ENCODE peak calls at places on chromosomes 12 and 14, in six cellular contexts. One of them, this sample, is unnamed.

GRCh38 chr12:51383281-51383905 is 7.8 kb downstream of the GALNT6 start:
- ATAC-seq in K562: no peak
- ATAC-seq in right lobe of liver: no peak
- ATAC-seq in IMR-90: no peak
- ATAC-seq in HCT116: no peak
- ATAC-seq in upper lobe of left lung: no peak
- ATAC-seq in this sample: no peak

GRCh38 chr12:13425766-13426165 is 229.2 kb downstream of the EMP1 start:
- ATAC-seq in right lobe of liver: no peak
- ATAC-seq in K562: no peak
- ATAC-seq in upper lobe of left lung: no peak
- ATAC-seq in IMR-90: peak; percentile 44
- ATAC-seq in HCT116: no peak
- ATAC-seq in this sample: no peak

GRCh38 chr14:99241314-99242035 is 30.5 kb downstream of the BCL11B start:
- ATAC-seq in HCT116: no peak
- ATAC-seq in right lobe of liver: no peak
- ATAC-seq in IMR-90: no peak
- ATAC-seq in upper lobe of left lung: no peak
- ATAC-seq in K562: no peak
- ATAC-seq in this sample: no peak

GRCh38 chr12:116955382-116956021 is 44.8 kb downstream of the FBXW8 start:
- ATAC-seq in HCT116: peak; percentile 69
- ATAC-seq in K562: peak; percentile 89
- ATAC-seq in upper lobe of left lung: peak; percentile 81
- ATAC-seq in right lobe of liver: peak; percentile 23
- ATAC-seq in IMR-90: no peak
- ATAC-seq in this sample: no peak

GRCh38 chr12:120961604-120962486 is 16.5 kb upstream of the HNF1A start:
- ATAC-seq in upper lobe of left lung: no peak
- ATAC-seq in K562: peak; percentile 63
- ATAC-seq in right lobe of liver: peak; percentile 71
- ATAC-seq in IMR-90: no peak
- ATAC-seq in HCT116: no peak
- ATAC-seq in this sample: no peak

GRCh38 chr14:97369901-97370300 is 572.7 kb downstream of the VRK1 start:
- ATAC-seq in upper lobe of left lung: no peak
- ATAC-seq in K562: no peak
- ATAC-seq in right lobe of liver: no peak
- ATAC-seq in HCT116: no peak
- ATAC-seq in IMR-90: no peak
- ATAC-seq in this sample: no peak

GRCh38 chr12:132056320-132056719 is 87.8 kb downstream of the DDX51 start:
- ATAC-seq in IMR-90: no peak
- ATAC-seq in HCT116: no peak
- ATAC-seq in right lobe of liver: no peak
- ATAC-seq in upper lobe of left lung: no peak
- ATAC-seq in K562: no peak
- ATAC-seq in this sample: no peak

GRCh38 chr12:120977531-120978295 is 630 bp upstream of the HNF1A start:
- ATAC-seq in right lobe of liver: no peak
- ATAC-seq in upper lobe of left lung: no peak
- ATAC-seq in HCT116: no peak
- ATAC-seq in IMR-90: no peak
- ATAC-seq in K562: no peak
- ATAC-seq in this sample: no peak

GRCh38 chr12:69475237-69475984 is 5.2 kb downstream of the FRS2 start:
- ATAC-seq in upper lobe of left lung: no peak
- ATAC-seq in K562: peak; percentile 10
- ATAC-seq in IMR-90: peak; percentile 40
- ATAC-seq in right lobe of liver: peak; percentile 68
- ATAC-seq in HCT116: no peak
- ATAC-seq in this sample: peak; percentile 24

DNA sequence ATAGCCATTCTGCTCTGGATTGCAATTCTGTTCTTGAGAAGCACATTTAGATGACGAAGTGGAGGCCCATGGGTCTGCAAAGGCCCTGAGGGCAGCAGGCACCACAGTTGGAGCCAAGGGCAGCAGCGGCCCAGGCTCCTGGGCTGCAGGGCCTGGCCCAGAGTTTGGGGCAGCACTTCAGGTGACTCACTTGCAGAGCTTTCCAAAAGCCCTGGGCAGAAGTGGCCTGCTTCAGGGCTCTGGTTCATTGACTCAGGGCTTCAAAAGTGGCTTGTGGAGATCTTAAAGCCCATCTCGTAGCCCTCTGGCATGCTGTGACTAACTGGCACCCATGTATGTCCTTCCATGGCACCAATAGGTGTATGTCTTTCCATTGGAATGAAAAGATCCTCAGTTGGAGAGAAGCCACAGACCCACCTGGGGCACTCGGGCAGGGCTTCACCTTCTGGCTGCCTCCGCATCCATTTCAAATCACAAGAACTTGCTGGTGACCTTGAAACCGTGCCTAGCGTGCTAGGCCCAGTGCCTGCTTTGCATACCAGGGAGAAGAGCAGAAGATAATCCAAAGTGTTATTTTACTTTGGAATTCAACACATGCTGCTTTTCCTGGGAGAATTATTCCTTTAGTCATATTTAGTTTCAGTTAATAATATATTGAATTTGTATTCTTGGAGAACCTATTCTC is 106.7 kb downstream of the PRMT8 start:
- ATAC-seq in right lobe of liver: no peak
- ATAC-seq in HCT116: no peak
- ATAC-seq in upper lobe of left lung: no peak
- ATAC-seq in K562: no peak
- ATAC-seq in IMR-90: no peak
- ATAC-seq in this sample: no peak
- H3K27ac ChIP-seq in right lobe of liver: no peak overlapping the region
- H3K27ac ChIP-seq in HCT116: no peak overlapping the region
- H3K27ac ChIP-seq in upper lobe of left lung: no peak overlapping the region
- H3K27ac ChIP-seq in K562: no peak overlapping the region
- H3K27ac ChIP-seq in IMR-90: no peak overlapping the region
- H3K27ac ChIP-seq in this sample: no peak overlapping the region

GRCh38 chr12:47079365-47079893 is at the start of gene PCED1B:
- ATAC-seq in right lobe of liver: peak; percentile 86
- ATAC-seq in HCT116: peak; percentile 69
- ATAC-seq in IMR-90: peak; percentile 74
- ATAC-seq in K562: peak; percentile 90
- ATAC-seq in upper lobe of left lung: peak; percentile 70
- ATAC-seq in this sample: peak; percentile 71
- TF ChIP-seq POLR2A in right lobe of liver: no peak
- TF ChIP-seq POLR2A in HCT116: no peak
- TF ChIP-seq POLR2A in IMR-90: no peak
- TF ChIP-seq POLR2A in K562: no peak
- TF ChIP-seq POLR2A in upper lobe of left lung: no peak
- TF ChIP-seq POLR2A in this sample: no peak

GRCh38 chr12:97306121-97306520 is 156.5 kb upstream of the RMST start:
- ATAC-seq in HCT116: no peak
- ATAC-seq in K562: no peak
- ATAC-seq in IMR-90: no peak
- ATAC-seq in upper lobe of left lung: no peak
- ATAC-seq in right lobe of liver: peak; percentile 32
- ATAC-seq in this sample: no peak

GRCh38 chr12:97299867-97300266 is 162.7 kb upstream of the RMST start:
- ATAC-seq in IMR-90: no peak
- ATAC-seq in K562: no peak
- ATAC-seq in HCT116: no peak
- ATAC-seq in right lobe of liver: no peak
- ATAC-seq in upper lobe of left lung: no peak
- ATAC-seq in this sample: no peak

GRCh38 chr12:97300431-97300830 is 162.2 kb upstream of the RMST start:
- ATAC-seq in upper lobe of left lung: no peak
- ATAC-seq in HCT116: no peak
- ATAC-seq in K562: no peak
- ATAC-seq in right lobe of liver: no peak
- ATAC-seq in IMR-90: no peak
- ATAC-seq in this sample: no peak

GRCh38 chr12:97301576-97301975 is 161.0 kb upstream of the RMST start:
- ATAC-seq in IMR-90: no peak
- ATAC-seq in upper lobe of left lung: no peak
- ATAC-seq in right lobe of liver: no peak
- ATAC-seq in K562: no peak
- ATAC-seq in HCT116: no peak
- ATAC-seq in this sample: no peak

DNA sequence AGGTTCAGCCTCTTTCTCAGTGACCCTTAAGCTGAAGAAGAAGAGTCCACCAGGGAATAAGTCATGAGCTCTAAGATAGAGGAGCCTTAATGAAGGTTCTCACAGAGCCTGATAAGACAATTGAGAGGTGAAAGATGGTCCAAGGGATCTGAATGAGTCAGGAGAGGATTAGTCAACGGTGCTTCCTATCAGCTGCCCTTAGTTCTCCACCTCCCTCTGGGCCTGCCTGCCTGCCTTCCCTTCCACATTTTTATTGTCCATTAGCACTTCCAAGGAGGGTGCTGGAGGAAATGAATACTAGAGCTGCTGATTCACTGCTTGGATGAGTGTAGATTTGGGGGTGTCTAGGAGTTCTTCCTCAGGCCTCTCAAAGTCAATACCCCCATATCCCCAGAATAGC is 161.7 kb upstream of the RMST start:
- ATAC-seq in right lobe of liver: no peak
- ATAC-seq in IMR-90: no peak
- ATAC-seq in HCT116: no peak
- ATAC-seq in upper lobe of left lung: no peak
- ATAC-seq in K562: no peak
- ATAC-seq in this sample: no peak
- H3K27ac ChIP-seq in right lobe of liver: no peak overlapping the region
- H3K27ac ChIP-seq in IMR-90: no peak overlapping the region
- H3K27ac ChIP-seq in HCT116: no peak overlapping the region
- H3K27ac ChIP-seq in upper lobe of left lung: no peak overlapping the region
- H3K27ac ChIP-seq in K562: no peak overlapping the region
- H3K27ac ChIP-seq in this sample: no peak overlapping the region

GRCh38 chr14:23320584-23321571 is at the start of gene PABPN1:
- ATAC-seq in K562: peak; percentile 94
- ATAC-seq in right lobe of liver: peak; percentile 93
- ATAC-seq in HCT116: peak; percentile 91
- ATAC-seq in upper lobe of left lung: peak; percentile 99
- ATAC-seq in IMR-90: peak; percentile 90
- ATAC-seq in this sample: peak; percentile 95
- TF ChIP-seq POLR2A in K562: peak; percentile 88
- TF ChIP-seq POLR2A in right lobe of liver: peak; percentile 72
- TF ChIP-seq POLR2A in HCT116: no peak
- TF ChIP-seq POLR2A in upper lobe of left lung: peak; percentile 60
- TF ChIP-seq POLR2A in IMR-90: no peak
- TF ChIP-seq POLR2A in this sample: peak; percentile 6